ENCODE peak calls at places on chromosomes 6 and 20, in four cellular contexts. T is HuH-7.5; R is KG1; J is effector CD4-positive, alpha-beta T cell. W is an unnamed sample.

GRCh38 chr20:13855613-13856012 is 70.8 kb downstream of the NDUFAF5 start:
- DNase-seq in T (no peak), R (no peak), J (no peak), W (no peak)

GRCh38 chr6:145891565-145891964 is 72.6 kb downstream of the SHPRH start:
- DNase-seq in T (no peak), R (no peak), J (no peak), W (no peak)

GRCh38 chr6:150631283-150631981 is 31.7 kb downstream of the PLEKHG1 start:
- DNase-seq in T (no peak), R (no peak), J (no peak), W (no peak)

GRCh38 chr6:84522135-84522535 is 242.3 kb downstream of the TBX18 start:
- DNase-seq in T (no peak), R (no peak), J (no peak), W (no peak)

GRCh38 chr20:61328906-61329558 is 77.0 kb downstream of the CDH4 start:
- DNase-seq in T (no peak), R (no peak), J (no peak), W (peak)

GRCh38 chr6:157343732-157344131 is 20.4 kb upstream of the TMEM242 start:
- DNase-seq in T (no peak), R (no peak), J (no peak), W (no peak)

GRCh38 chr6:146028250-146028789 is 542 bp upstream of the GRM1 start:
- DNase-seq in T (peak), R (peak), J (peak), W (no peak)

GRCh38 chr6:87200469-87201174 is 45.3 kb downstream of the ZNF292 start:
- DNase-seq in T (no peak), R (no peak), J (no peak), W (no peak)

W was measured in 8988T.